ENCODE peak calls at places on chromosomes 16 and 17, in four cellular contexts. H is activated T-helper 1 cell treated with Interleukin-2 at 50 U/mL for 16 hours, L is cardiac fibroblast, J is HFFc6. I is an unnamed sample.

GRCh38 chr16:27726621-27727275 is 176.8 kb downstream of the KATNIP start:
- DNase-seq in H (no peak), L (peak), J (peak), I (no peak)

GRCh38 chr16:11208916-11209665 is 46.9 kb downstream of the SOCS1 start:
- DNase-seq in H (no peak), L (peak), J (no peak), I (no peak)

GRCh38 chr16:83653785-83654184 is 154.0 kb upstream of the HSBP1 start:
- DNase-seq in H (no peak), L (peak), J (no peak), I (no peak)

GRCh38 chr16:67917852-67918236 is 13.8 kb downstream of the CTRL start:
- DNase-seq in H (no peak), L (peak), J (peak), I (no peak)

GRCh38 chr17:34714475-34715410 is 135.4 kb downstream of the TMEM132E start:
- DNase-seq in H (no peak), L (no peak), J (no peak), I (no peak)

GRCh38 chr17:64358261-64358788 is 32.3 kb downstream of the PECAM1 start:
- DNase-seq in H (no peak), L (no peak), J (no peak), I (no peak)

GRCh38 chr16:12268602-12269001 is 292.1 kb downstream of the SNX29 start:
- DNase-seq in H (no peak), L (no peak), J (no peak), I (no peak)

GRCh38 chr17:8126306-8127066 is 2.6 kb upstream of the HES7 start:
- DNase-seq in H (no peak), L (peak), J (no peak), I (peak)

GRCh38 chr16:57519796-57520360 is 16.5 kb downstream of the CCDC102A start:
- DNase-seq in H (peak), L (peak), J (peak), I (peak)

GRCh38 chr16:66889622-66890021 is 9.3 kb downstream of the PDP2 start:
- DNase-seq in H (no peak), L (no peak), J (no peak), I (no peak)

GRCh38 chr17:73142763-73143395 is 21.9 kb upstream of the SSTR2 start:
- DNase-seq in H (no peak), L (peak), J (peak), I (no peak)

GRCh38 chr16:16136588-16136987 is 86.7 kb downstream of the ABCC6 start:
- DNase-seq in H (no peak), L (no peak), J (no peak), I (no peak)

GRCh38 chr17:59331929-59332889 is 754 bp downstream of the YPEL2 start:
- DNase-seq in H (no peak), L (no peak), J (no peak), I (peak)

GRCh38 chr16:88686439-88687253 is at the start of gene SNAI3:
- DNase-seq in H (peak), L (peak), J (no peak), I (peak)

GRCh38 chr16:27310576-27311448 is 3.0 kb upstream of the IL4R start:
- DNase-seq in H (no peak), L (peak), J (no peak), I (no peak)

I was measured in activated effector memory CD4-positive, alpha-beta T cell treated with Interleukin-2 at 50 U/mL for 16 hours.